ENCODE peak calls at places on chromosomes 16 and 17, in six cellular contexts. X is A549; T is RWPE1; E is kidney; H is BJ; C is CD8-positive, alpha-beta T cell. B is an unnamed sample.
A peak's percentile ranks its signal among the peaks of the same experiment; 100 is the strongest.

GRCh38 chr16:3171855-3172593 is 16.0 kb upstream of the OR1F1 start:
- DNase-seq in X (peak; percentile 82), T (no peak), E (peak; percentile 45), H (no peak), C (no peak), B (no peak)

GRCh38 chr17:49516190-49516589 is 21.1 kb downstream of the NGFR start:
- DNase-seq in X (no peak), T (no peak), E (peak; percentile 71), H (no peak), C (no peak), B (no peak)

GRCh38 chr17:34487616-34488015 is 91.8 kb upstream of the TMEM132E start:
- DNase-seq in X (no peak), T (no peak), E (no peak), H (no peak), C (no peak), B (no peak)

GRCh38 chr16:65725156-65725845 is 603.4 kb upstream of the CDH11 start:
- DNase-seq in X (no peak), T (no peak), E (no peak), H (no peak), C (no peak), B (no peak)

GRCh38 chr16:88566158-88566557 is 4.0 kb upstream of the ZC3H18 start:
- DNase-seq in X (no peak), T (no peak), E (no peak), H (peak; percentile 16), C (no peak), B (no peak)

GRCh38 chr17:12800855-12801365 is 11.6 kb downstream of the ARHGAP44 start:
- DNase-seq in X (no peak), T (no peak), E (no peak), H (no peak), C (no peak), B (no peak)

GRCh38 chr17:75047398-75048098 is 523 bp downstream of the KCTD2 start:
- DNase-seq in X (no peak), T (no peak), E (peak; percentile 88), H (no peak), C (peak; percentile 28), B (peak; percentile 31)

GRCh38 chr16:85931596-85932402 is 32.8 kb downstream of the IRF8 start:
- DNase-seq in X (no peak), T (no peak), E (peak; percentile 66), H (no peak), C (no peak), B (no peak)

GRCh38 chr16:78303946-78304345 is 204.5 kb downstream of the WWOX start:
- DNase-seq in X (no peak), T (no peak), E (no peak), H (no peak), C (no peak), B (no peak)

GRCh38 chr16:87453326-87453725 is 39.5 kb downstream of the ZCCHC14 start:
- DNase-seq in X (no peak), T (no peak), E (no peak), H (no peak), C (no peak), B (no peak)

GRCh38 chr17:5757306-5757907 is 173.1 kb upstream of the NLRP1 start:
- DNase-seq in X (no peak), T (no peak), E (no peak), H (no peak), C (no peak), B (no peak)

GRCh38 chr16:74611721-74612120 is 4.8 kb upstream of the GLG1 start:
- DNase-seq in X (no peak), T (no peak), E (no peak), H (no peak), C (no peak), B (no peak)

DNA sequence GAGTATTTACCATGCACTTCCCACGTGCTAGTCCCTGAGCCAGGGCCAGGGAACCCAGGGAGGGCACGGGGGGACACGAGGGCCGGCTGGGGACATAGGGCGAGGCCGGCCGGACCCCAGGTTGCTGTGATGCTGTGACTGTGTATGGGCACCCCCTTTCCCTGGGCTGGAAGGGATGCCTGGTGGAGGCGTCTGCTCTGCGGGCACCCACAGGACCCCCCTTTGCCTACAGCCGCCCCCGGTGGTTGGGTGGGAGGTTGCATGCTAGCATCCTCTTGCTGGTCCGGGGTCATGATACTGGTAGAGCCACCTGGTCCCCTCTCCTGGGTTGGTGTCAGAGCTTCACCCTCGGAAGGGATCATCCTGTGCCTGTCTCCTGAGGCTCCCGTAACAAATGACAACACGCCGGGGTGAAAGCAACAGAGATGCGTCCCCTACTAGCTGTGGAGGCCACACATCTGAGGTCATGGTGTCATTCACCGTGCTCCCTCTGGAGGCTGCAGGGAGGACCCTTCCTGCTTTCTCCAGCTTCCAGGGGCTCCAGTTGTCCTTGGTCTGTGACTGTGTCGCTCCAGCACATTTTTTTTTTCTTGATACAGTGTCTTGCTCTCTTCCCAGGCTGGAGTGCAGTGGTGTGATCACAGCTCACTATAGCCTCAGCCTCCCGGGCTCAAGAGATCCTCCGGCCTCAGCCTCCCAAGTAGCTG is 3.1 kb upstream of the CIAO3 start:
- DNase-seq in X (no peak), T (no peak), E (no peak), H (no peak), C (no peak), B (no peak)
- TF ChIP-seq CTCF in X (no peak), T (no peak), E (no peak), H (peak; percentile 13), C (no peak), B (peak; percentile 42)

DNA sequence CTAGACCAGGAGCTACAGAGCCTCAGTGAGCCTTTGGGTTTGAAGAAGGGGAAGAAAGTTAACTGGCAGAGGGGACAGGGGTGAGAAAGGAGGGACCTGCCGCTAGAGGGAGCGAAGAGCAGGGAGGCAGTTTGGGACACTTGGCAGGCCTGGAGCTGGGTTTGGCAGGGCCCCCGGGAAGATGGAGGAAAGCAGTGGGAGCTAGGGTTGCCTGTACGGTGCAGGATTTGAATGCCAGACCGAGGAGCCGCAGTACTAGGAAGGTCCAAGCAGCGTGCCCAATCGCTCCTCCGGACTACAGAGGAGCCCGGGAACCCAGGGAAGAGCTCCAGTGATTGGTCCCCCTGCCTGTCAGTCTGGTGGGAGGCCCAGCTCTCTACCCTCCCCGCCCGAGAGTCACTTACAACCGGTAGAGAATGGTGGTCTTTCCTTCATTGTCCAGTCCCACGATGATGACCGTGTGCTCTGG is 1.3 kb downstream of the ARL5C start:
- DNase-seq in X (peak; percentile 99), T (peak; percentile 91), E (peak; percentile 90), H (peak; percentile 51), C (peak; percentile 73), B (peak; percentile 74)
- TF ChIP-seq CTCF in X (peak; percentile 84), T (peak; percentile 73), E (peak; percentile 43), H (peak; percentile 94), C (peak; percentile 80), B (peak; percentile 72)

GRCh38 chr17:27535975-27536374 is 79.7 kb downstream of the KSR1 start:
- DNase-seq in X (no peak), T (no peak), E (no peak), H (no peak), C (no peak), B (no peak)

GRCh38 chr17:27535178-27535928 is 79.1 kb downstream of the KSR1 start:
- DNase-seq in X (no peak), T (no peak), E (no peak), H (no peak), C (no peak), B (no peak)

GRCh38 chr17:27532269-27533067 is 76.2 kb downstream of the KSR1 start:
- DNase-seq in X (no peak), T (no peak), E (no peak), H (no peak), C (no peak), B (no peak)

GRCh38 chr17:27533068-27533397 is 76.8 kb downstream of the KSR1 start:
- DNase-seq in X (no peak), T (no peak), E (no peak), H (no peak), C (no peak), B (no peak)

GRCh38 chr17:27533874-27534815 is 77.9 kb downstream of the KSR1 start:
- DNase-seq in X (no peak), T (peak; percentile 60), E (no peak), H (peak; percentile 78), C (no peak), B (no peak)
- TF ChIP-seq CTCF in X (no peak), T (no peak), E (no peak), H (no peak), C (no peak), B (no peak)

GRCh38 chr17:20187049-20187448 is 177.9 kb downstream of the SPECC1 start:
- DNase-seq in X (no peak), T (no peak), E (no peak), H (no peak), C (no peak), B (no peak)
- TF ChIP-seq CTCF in X (no peak), T (no peak), E (no peak), H (no peak), C (no peak), B (no peak)

GRCh38 chr16:12255919-12256665 is 279.6 kb downstream of the SNX29 start:
- DNase-seq in X (no peak), T (no peak), E (no peak), H (no peak), C (no peak), B (no peak)

GRCh38 chr16:12256880-12257279 is 280.3 kb downstream of the SNX29 start:
- DNase-seq in X (no peak), T (no peak), E (no peak), H (no peak), C (no peak), B (no peak)

GRCh38 chr16:12258806-12259205 is 282.3 kb downstream of the SNX29 start:
- DNase-seq in X (no peak), T (no peak), E (no peak), H (no peak), C (no peak), B (no peak)

GRCh38 chr16:12259258-12259657 is 282.7 kb downstream of the SNX29 start:
- DNase-seq in X (no peak), T (no peak), E (no peak), H (no peak), C (no peak), B (no peak)

DNA sequence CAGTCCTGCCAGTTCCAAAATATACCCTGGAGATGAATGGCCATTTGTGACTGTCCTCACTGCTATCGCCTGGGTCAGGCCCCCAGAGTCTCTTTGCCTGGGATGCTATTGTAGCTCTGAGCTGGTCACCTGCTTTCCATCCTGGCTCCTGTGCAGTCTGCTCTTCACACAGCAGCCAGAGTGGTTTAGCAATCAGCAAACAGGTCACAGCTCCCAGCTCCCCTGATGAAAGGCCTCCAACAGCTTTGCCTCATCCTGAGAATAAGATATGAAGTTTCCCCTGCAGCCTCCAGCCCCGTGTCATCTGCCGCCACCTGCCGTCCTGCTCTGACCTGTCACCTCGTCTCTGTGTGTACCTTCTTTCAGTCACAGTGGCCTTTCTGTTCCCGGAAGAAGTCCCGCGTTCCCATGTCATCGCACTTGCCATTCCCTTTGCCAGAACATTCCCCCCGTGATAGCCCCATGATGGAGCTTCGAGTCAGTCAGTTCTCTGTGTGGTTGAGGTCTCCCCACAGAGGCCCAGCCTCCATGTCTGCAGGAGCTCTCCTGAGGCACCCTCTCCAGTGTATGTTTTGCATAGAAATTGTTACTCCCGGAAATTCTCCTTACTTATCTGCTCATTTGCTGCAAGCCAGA is 281.5 kb downstream of the SNX29 start:
- DNase-seq in X (no peak), T (no peak), E (no peak), H (no peak), C (no peak), B (no peak)
- TF ChIP-seq CTCF in X (no peak), T (no peak), E (no peak), H (no peak), C (no peak), B (no peak)

B was measured in endothelial cell.